ENCODE peak calls at places on chromosomes 16 and 17, in six cellular contexts. One of them, this sample, is unnamed. For H3K4me1 and H3K9me3, the result is how much of the 10 kb centered on the place peaks cover.

GRCh38 chr16:74842413-74842812 is 67.8 kb upstream of the FA2H start:
- DNase-seq in OCI-LY7: no peak
- DNase-seq in SJSA1: no peak
- DNase-seq in heart left ventricle: no peak
- DNase-seq in lung: no peak
- DNase-seq in tibial nerve: no peak
- DNase-seq in this sample: no peak

GRCh38 chr16:5056347-5056746 is 9.4 kb downstream of the C16orf89 start:
- DNase-seq in OCI-LY7: peak
- DNase-seq in heart left ventricle: no peak
- DNase-seq in lung: no peak
- DNase-seq in SJSA1: no peak
- DNase-seq in tibial nerve: no peak
- DNase-seq in this sample: no peak

GRCh38 chr17:59498421-59499307 is 66.7 kb upstream of the DHX40 start:
- DNase-seq in OCI-LY7: no peak
- DNase-seq in SJSA1: no peak
- DNase-seq in lung: no peak
- DNase-seq in heart left ventricle: no peak
- DNase-seq in tibial nerve: no peak
- DNase-seq in this sample: no peak

GRCh38 chr16:671353-672131 is 3.6 kb downstream of the RHOT2 start:
- DNase-seq in tibial nerve: no peak
- DNase-seq in lung: no peak
- DNase-seq in heart left ventricle: no peak
- DNase-seq in OCI-LY7: no peak
- DNase-seq in SJSA1: no peak
- DNase-seq in this sample: no peak

GRCh38 chr16:66928702-66929388 is 3.5 kb upstream of the RRAD start:
- DNase-seq in OCI-LY7: peak
- DNase-seq in heart left ventricle: no peak
- DNase-seq in SJSA1: no peak
- DNase-seq in tibial nerve: no peak
- DNase-seq in lung: no peak
- DNase-seq in this sample: no peak

GRCh38 chr17:22703786-22704441 is 1011.6 kb downstream of the KCNJ18 start:
- DNase-seq in heart left ventricle: no peak
- DNase-seq in OCI-LY7: no peak
- DNase-seq in SJSA1: no peak
- DNase-seq in tibial nerve: no peak
- DNase-seq in lung: no peak
- DNase-seq in this sample: no peak

GRCh38 chr17:34850023-34850422 is 111.2 kb downstream of the CCT6B start:
- DNase-seq in heart left ventricle: no peak
- DNase-seq in OCI-LY7: no peak
- DNase-seq in lung: no peak
- DNase-seq in SJSA1: no peak
- DNase-seq in tibial nerve: no peak
- DNase-seq in this sample: no peak

GRCh38 chr16:69796285-69797118 is 34.4 kb downstream of the WWP2 start:
- DNase-seq in SJSA1: no peak
- DNase-seq in OCI-LY7: peak
- DNase-seq in heart left ventricle: no peak
- DNase-seq in lung: peak
- DNase-seq in tibial nerve: peak
- DNase-seq in this sample: no peak

GRCh38 chr16:49415083-49415482 is 41.5 kb downstream of the C16orf78 start:
- DNase-seq in SJSA1: no peak
- DNase-seq in tibial nerve: no peak
- DNase-seq in lung: no peak
- DNase-seq in OCI-LY7: no peak
- DNase-seq in heart left ventricle: no peak
- DNase-seq in this sample: no peak

GRCh38 chr16:55543470-55543869 is 23.0 kb upstream of the CAPNS2 start:
- DNase-seq in SJSA1: no peak
- DNase-seq in heart left ventricle: no peak
- DNase-seq in tibial nerve: no peak
- DNase-seq in lung: no peak
- DNase-seq in OCI-LY7: no peak
- DNase-seq in this sample: no peak

DNA sequence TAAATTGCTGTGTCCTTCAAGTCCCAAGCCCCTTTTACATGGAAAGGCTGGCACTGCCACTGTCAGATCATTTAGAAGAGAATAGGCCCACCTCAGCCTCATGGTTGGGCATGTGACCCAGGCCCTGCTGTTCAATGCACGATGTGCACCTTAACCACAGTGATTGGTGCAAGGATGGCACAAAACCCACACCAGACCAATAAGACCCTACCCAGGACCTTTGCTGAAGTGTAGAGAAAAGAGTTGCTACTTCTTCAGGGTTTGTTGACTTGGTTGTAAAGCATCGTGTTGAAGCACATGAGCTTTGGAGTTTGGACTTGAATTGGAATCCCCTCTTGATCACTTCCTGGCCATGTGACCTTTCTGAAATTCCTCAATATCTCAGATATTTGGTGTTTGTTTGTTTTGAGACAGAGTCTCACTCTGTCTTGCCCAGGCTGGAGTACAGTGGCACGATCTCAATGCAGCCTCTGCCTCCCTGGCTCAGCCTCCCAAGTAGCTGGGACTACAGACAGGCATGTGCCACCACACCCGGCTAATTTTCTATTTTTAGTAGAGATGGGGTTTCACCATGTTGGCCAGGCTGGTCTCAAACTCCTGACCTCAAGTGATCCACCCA is 24.8 kb downstream of the DNAJA2 start:
- DNase-seq in SJSA1: no peak
- DNase-seq in tibial nerve: no peak
- DNase-seq in lung: no peak
- DNase-seq in heart left ventricle: no peak
- DNase-seq in OCI-LY7: no peak
- DNase-seq in this sample: no peak
- H3K4me3 ChIP-seq in SJSA1: no peak
- H3K4me3 ChIP-seq in tibial nerve: no peak
- H3K4me3 ChIP-seq in lung: no peak
- H3K4me3 ChIP-seq in heart left ventricle: no peak
- H3K4me3 ChIP-seq in OCI-LY7: no peak
- H3K4me3 ChIP-seq in this sample: no peak

DNA sequence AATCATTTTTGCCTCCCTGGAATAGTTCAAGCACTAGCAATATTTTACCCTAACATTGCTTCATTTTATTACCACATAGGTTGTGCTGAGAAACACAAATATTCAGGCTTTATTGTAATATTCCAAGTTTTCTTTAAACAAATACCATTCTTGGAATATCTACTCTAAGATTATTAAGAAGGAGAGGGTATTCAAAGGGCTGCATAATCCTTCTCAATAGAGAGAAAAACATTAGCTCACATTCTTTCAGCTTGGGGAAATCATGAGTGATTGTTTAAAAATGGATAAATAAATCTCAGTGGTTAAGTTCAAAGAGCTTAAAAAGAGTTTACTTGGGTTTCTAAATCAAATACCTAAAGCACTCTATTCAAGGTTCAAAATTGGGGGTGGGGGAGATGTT is 111.9 kb upstream of the CORO6 start:
- DNase-seq in OCI-LY7: no peak
- DNase-seq in tibial nerve: no peak
- DNase-seq in heart left ventricle: no peak
- DNase-seq in lung: no peak
- DNase-seq in SJSA1: no peak
- DNase-seq in this sample: no peak
- H3K4me1 ChIP-seq in OCI-LY7: under half
- H3K4me1 ChIP-seq in tibial nerve: under half
- H3K4me1 ChIP-seq in heart left ventricle: under half
- H3K4me1 ChIP-seq in lung: under half
- H3K4me1 ChIP-seq in SJSA1: under half
- H3K4me1 ChIP-seq in this sample: under half

GRCh38 chr17:5183410-5183793 is 8.3 kb downstream of the ZNF594 start:
- DNase-seq in SJSA1: no peak
- DNase-seq in tibial nerve: no peak
- DNase-seq in lung: no peak
- DNase-seq in heart left ventricle: no peak
- DNase-seq in OCI-LY7: no peak
- DNase-seq in this sample: no peak
- H3K9me3 ChIP-seq in SJSA1: under half
- H3K9me3 ChIP-seq in tibial nerve: under half
- H3K9me3 ChIP-seq in lung: under half
- H3K9me3 ChIP-seq in heart left ventricle: under half
- H3K9me3 ChIP-seq in OCI-LY7: half or more
- H3K9me3 ChIP-seq in this sample: half or more

GRCh38 chr16:89430436-89431157 is 59.8 kb downstream of the ANKRD11 start:
- DNase-seq in heart left ventricle: no peak
- DNase-seq in OCI-LY7: no peak
- DNase-seq in tibial nerve: no peak
- DNase-seq in lung: no peak
- DNase-seq in SJSA1: no peak
- DNase-seq in this sample: no peak
- H3K4me3 ChIP-seq in heart left ventricle: no peak
- H3K4me3 ChIP-seq in OCI-LY7: no peak
- H3K4me3 ChIP-seq in tibial nerve: no peak
- H3K4me3 ChIP-seq in lung: no peak
- H3K4me3 ChIP-seq in SJSA1: no peak
- H3K4me3 ChIP-seq in this sample: no peak

DNA sequence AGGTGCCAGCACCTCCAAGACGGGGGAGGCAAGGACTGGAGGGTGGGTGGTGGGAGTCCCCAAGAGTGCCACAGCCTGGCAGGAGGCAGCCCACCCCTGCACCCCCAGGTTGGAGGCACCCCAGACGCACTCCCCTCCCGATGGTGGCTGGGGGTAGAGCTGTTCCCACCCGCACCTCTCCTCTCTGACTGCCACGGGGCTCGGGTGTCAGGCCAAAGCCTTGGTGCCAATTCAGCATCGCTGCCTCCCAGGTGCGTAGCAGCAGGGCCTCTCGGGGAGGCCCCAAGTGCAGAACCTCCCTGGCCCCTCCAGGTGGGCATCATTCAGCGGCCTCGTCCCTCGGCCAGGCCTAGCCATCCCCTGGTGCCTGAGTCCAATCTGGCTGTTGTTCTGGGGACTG is 81.1 kb downstream of the ENGASE start:
- DNase-seq in tibial nerve: no peak
- DNase-seq in SJSA1: no peak
- DNase-seq in heart left ventricle: no peak
- DNase-seq in lung: no peak
- DNase-seq in OCI-LY7: no peak
- DNase-seq in this sample: no peak
- H3K4me1 ChIP-seq in tibial nerve: under half
- H3K4me1 ChIP-seq in SJSA1: under half
- H3K4me1 ChIP-seq in heart left ventricle: under half
- H3K4me1 ChIP-seq in lung: under half
- H3K4me1 ChIP-seq in OCI-LY7: under half
- H3K4me1 ChIP-seq in this sample: under half

DNA sequence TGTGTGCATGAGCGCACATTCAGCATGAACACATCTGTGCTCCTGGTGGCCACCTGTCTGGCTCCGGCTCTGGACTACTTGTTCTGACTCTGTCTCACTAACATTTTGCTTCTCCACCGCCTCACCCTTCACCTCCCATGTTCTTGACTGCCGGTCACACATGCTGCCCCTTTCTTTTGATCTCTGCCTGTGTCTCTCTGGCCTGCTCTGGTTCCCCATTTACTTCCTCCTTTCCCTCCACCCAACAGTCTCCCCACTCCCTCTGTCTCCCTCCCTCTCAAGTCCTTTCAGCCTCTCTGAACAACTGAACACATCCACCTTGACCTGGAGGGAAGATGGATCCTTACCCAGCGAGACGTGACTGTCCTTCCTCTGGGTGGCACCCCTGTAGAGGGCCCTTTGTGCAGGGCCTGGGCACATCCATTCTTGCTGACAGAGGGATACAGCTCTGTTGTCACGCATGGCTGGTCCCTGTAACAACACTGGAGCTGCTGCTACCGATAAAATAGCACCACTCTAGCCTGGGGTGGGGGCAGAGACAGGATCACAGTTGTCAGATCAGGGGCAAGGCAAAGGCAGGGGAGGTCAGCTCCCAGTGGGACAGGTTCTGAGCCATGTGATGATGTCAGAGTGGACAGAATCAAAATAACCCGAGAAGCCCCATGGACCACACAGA is 11.0 kb downstream of the ZSCAN32 start:
- DNase-seq in heart left ventricle: no peak
- DNase-seq in SJSA1: no peak
- DNase-seq in tibial nerve: no peak
- DNase-seq in OCI-LY7: peak
- DNase-seq in lung: no peak
- DNase-seq in this sample: no peak
- H3K9me3 ChIP-seq in heart left ventricle: under half
- H3K9me3 ChIP-seq in SJSA1: under half
- H3K9me3 ChIP-seq in tibial nerve: under half
- H3K9me3 ChIP-seq in OCI-LY7: under half
- H3K9me3 ChIP-seq in lung: under half
- H3K9me3 ChIP-seq in this sample: half or more

DNA sequence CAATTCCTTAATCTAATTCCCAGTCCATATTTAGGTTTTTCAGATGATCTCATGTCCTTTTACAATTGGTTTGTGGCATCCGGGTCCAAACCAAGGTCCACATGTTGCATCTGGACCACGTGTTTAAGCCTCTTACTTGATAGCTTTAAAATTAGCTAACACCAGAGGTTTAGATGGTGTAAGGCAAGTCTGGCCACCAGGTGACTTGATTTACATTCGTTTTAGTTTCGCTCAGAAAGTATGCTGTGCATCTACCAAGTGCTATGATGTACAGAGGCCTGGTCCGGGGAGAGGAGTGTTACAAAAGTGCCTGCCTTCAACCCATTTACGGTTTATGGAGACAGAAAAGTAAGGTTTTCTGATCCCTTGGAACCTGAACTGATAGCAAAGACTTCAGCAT is 878 bp upstream of the DNAJA2 start:
- DNase-seq in lung: no peak
- DNase-seq in SJSA1: no peak
- DNase-seq in tibial nerve: peak
- DNase-seq in OCI-LY7: peak
- DNase-seq in heart left ventricle: no peak
- DNase-seq in this sample: no peak
- H3K4me3 ChIP-seq in lung: no peak
- H3K4me3 ChIP-seq in SJSA1: peak
- H3K4me3 ChIP-seq in tibial nerve: peak
- H3K4me3 ChIP-seq in OCI-LY7: peak
- H3K4me3 ChIP-seq in heart left ventricle: peak
- H3K4me3 ChIP-seq in this sample: no peak

This sample was measured in esophagus squamous epithelium.